ENCODE peak calls at places on chromosomes 3 and 15, in eight cellular contexts. H is lower lobe of right lung; L is brain microvascular endothelial cell; P is effector memory CD4-positive, alpha-beta T cell; J is colonic mucosa; M is transverse colon; G is AG04450; Y is CD4-positive, alpha-beta memory T cell. Z is an unnamed sample.

GRCh38 chr3:160395297-160395696 is 3.7 kb downstream of the IFT80 start:
- DNase-seq in Y (no peak), P (no peak), M (no peak), G (no peak), J (no peak), H (no peak), L (peak; percentile 16), Z (no peak)

GRCh38 chr3:113436794-113437193 is 4.5 kb downstream of the CFAP44 start:
- DNase-seq in H (no peak), P (no peak), M (no peak), L (peak; percentile 69), J (no peak), Y (no peak), G (peak; percentile 18), Z (no peak)

GRCh38 chr3:125165189-125165947 is 47.2 kb downstream of the SLC12A8 start:
- DNase-seq in M (no peak), H (peak; percentile 55), P (no peak), G (no peak), J (no peak), Y (no peak), L (peak; percentile 48), Z (no peak)

GRCh38 chr3:187641319-187641976 is 28.7 kb downstream of the SST start:
- DNase-seq in L (no peak), Y (no peak), P (no peak), H (no peak), J (no peak), M (no peak), G (no peak), Z (no peak)

GRCh38 chr3:100042577-100042981 is 71.7 kb downstream of the FILIP1L start:
- DNase-seq in Y (no peak), P (no peak), L (no peak), J (no peak), H (no peak), G (no peak), M (no peak), Z (no peak)

GRCh38 chr15:40439461-40440299 is 1.1 kb upstream of the BAHD1 start:
- DNase-seq in Y (peak; percentile 63), M (peak; percentile 68), J (peak; percentile 59), L (peak; percentile 29), G (no peak), P (no peak), H (peak; percentile 67), Z (no peak)

GRCh38 chr3:20608054-20608738 is 422.2 kb upstream of the SGO1 start:
- DNase-seq in Y (no peak), J (no peak), G (no peak), P (no peak), L (no peak), H (no peak), M (no peak), Z (no peak)

GRCh38 chr3:122824465-122825379 is 29.9 kb downstream of the SLC49A4 start:
- DNase-seq in Y (no peak), M (no peak), L (no peak), P (no peak), J (no peak), H (no peak), G (no peak), Z (no peak)

GRCh38 chr15:87710406-87710805 is 546.1 kb downstream of the NTRK3 start:
- DNase-seq in H (no peak), M (peak; percentile 8), L (no peak), P (no peak), J (no peak), G (peak; percentile 11), Y (no peak), Z (no peak)

GRCh38 chr15:74627766-74628165 is 12.1 kb downstream of the CLK3 start:
- DNase-seq in L (no peak), P (no peak), M (no peak), H (no peak), G (no peak), J (no peak), Y (no peak), Z (no peak)

DNA sequence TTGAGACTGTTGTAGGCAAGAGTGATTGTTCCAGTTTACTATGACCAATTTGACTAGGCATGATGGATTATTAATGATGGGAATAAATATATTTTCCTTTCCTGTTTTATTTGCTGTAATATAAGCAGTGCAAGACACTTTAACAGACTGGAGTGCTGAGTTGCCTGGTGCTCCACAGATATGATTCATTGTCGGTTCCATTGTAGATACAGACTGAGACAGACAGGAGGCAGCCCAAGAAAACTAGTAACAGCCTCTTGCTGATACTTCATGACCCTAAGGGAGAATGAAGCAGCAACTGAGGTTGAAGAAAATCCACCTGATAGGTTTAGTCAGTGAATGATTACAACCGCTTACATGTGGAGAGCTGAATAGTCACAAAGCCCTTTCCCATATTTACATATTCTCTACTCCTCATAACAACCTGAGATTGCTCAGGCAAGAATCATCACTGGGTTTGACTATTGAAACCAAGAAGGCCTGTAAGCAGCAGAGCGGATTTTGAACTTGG is 235.1 kb upstream of the TPRG1 start:
- DNase-seq in J (no peak), Y (no peak), H (no peak), G (no peak), P (no peak), M (no peak), L (peak; percentile 40), Z (no peak)
- H3K27ac ChIP-seq in J (no peak overlapping the region), Y (no peak overlapping the region), H (no peak overlapping the region), G (no peak overlapping the region), P (no peak overlapping the region), M (no peak overlapping the region), L (no peak overlapping the region), Z (no peak overlapping the region)

GRCh38 chr15:62896969-62897486 is 145.5 kb upstream of the TPM1 start:
- DNase-seq in J (peak; percentile 86), H (peak; percentile 78), L (peak; percentile 100), G (peak; percentile 98), Y (no peak), M (peak; percentile 83), P (no peak), Z (no peak)

GRCh38 chr15:62897634-62898033 is 144.9 kb upstream of the TPM1 start:
- DNase-seq in Y (no peak), J (no peak), H (no peak), G (no peak), P (no peak), M (no peak), L (no peak), Z (no peak)

GRCh38 chr15:62895139-62895866 is 147.2 kb upstream of the TPM1 start:
- DNase-seq in J (no peak), G (peak; percentile 61), P (no peak), H (no peak), M (no peak), Y (no peak), L (peak; percentile 94), Z (no peak)

GRCh38 chr15:62895905-62896316 is 146.6 kb upstream of the TPM1 start:
- DNase-seq in P (no peak), H (no peak), G (peak; percentile 72), M (no peak), L (peak; percentile 59), J (no peak), Y (no peak), Z (no peak)

GRCh38 chr15:62896380-62896866 is 146.1 kb upstream of the TPM1 start:
- DNase-seq in G (no peak), P (no peak), H (no peak), J (no peak), M (no peak), Y (no peak), L (peak; percentile 31), Z (no peak)
- H3K27ac ChIP-seq in G (peak overlapping the region; percentile 100), P (no peak overlapping the region), H (no peak overlapping the region), J (peak overlapping the region; percentile 63), M (peak overlapping the region; percentile 86), Y (no peak overlapping the region), L (peak overlapping the region; percentile 100), Z (no peak overlapping the region)

GRCh38 chr3:12438318-12438717 is 46.0 kb upstream of the TSEN2 start:
- DNase-seq in G (no peak), M (no peak), P (no peak), L (no peak), Y (no peak), H (no peak), J (no peak), Z (no peak)
- H3K27ac ChIP-seq in G (no peak overlapping the region), M (peak overlapping the region; percentile 75), P (no peak overlapping the region), L (no peak overlapping the region), Y (no peak overlapping the region), H (no peak overlapping the region), J (peak overlapping the region; percentile 26), Z (no peak overlapping the region)

DNA sequence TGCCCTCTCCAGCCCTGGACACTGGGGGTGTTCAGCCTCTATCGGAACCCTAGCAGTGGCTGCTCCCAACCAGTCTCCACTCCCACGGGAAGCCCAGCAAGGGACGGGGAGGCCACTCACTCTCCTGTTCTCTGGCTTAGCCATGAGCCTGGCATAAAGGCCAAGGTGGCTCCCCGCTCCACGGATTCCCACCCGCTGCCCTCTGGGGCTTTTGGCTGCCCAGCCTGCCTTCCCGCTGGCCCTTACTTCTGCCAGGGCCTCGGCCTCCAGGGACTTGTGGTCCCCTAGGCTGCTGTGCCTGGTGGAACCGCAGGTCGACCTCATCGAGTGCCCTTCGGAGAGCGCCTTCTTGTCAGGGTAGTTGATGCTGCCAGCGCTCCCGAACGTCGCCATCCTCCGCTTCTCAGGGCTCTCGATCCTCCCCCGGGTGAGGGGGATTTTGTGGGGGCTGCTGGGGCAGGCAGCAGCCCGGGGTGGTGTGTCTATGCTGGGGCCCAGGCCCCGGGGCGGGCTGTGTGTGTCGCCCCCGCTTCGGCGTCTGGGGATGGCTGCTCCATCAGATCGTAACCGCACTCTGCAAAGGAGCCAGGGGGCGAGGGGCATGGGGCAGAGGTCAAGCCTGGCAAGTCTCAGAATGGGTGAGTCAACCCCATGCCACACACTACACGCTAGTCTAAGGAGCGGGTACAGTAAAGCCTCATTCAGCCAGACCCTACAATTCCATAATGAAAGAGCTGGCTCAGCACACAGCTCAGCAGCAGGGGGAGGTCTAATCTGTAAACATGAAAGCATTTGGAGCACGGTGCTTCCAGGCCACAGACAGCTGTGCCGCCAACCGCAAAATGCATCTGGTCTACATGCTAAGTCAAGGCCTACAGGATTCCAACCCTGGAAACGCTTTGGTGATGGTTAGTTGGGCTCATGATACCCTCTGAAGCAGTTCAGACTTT is 27.3 kb upstream of the RAD18 start:
- DNase-seq in G (peak; percentile 82), H (no peak), Y (no peak), L (peak; percentile 45), P (no peak), J (no peak), M (no peak), Z (no peak)
- H3K27ac ChIP-seq in G (no peak overlapping the region), H (no peak overlapping the region), Y (no peak overlapping the region), L (no peak overlapping the region), P (no peak overlapping the region), J (no peak overlapping the region), M (no peak overlapping the region), Z (no peak overlapping the region)

GRCh38 chr3:145175626-145176025 is 985.4 kb downstream of the PLOD2 start:
- DNase-seq in H (no peak), L (no peak), Y (no peak), G (no peak), M (no peak), J (no peak), P (no peak), Z (no peak)

GRCh38 chr3:145170101-145170500 is 990.9 kb downstream of the PLOD2 start:
- DNase-seq in G (no peak), Y (no peak), L (no peak), H (no peak), M (no peak), J (no peak), P (no peak), Z (no peak)
- H3K27ac ChIP-seq in G (no peak overlapping the region), Y (no peak overlapping the region), L (no peak overlapping the region), H (no peak overlapping the region), M (no peak overlapping the region), J (no peak overlapping the region), P (no peak overlapping the region), Z (no peak overlapping the region)

DNA sequence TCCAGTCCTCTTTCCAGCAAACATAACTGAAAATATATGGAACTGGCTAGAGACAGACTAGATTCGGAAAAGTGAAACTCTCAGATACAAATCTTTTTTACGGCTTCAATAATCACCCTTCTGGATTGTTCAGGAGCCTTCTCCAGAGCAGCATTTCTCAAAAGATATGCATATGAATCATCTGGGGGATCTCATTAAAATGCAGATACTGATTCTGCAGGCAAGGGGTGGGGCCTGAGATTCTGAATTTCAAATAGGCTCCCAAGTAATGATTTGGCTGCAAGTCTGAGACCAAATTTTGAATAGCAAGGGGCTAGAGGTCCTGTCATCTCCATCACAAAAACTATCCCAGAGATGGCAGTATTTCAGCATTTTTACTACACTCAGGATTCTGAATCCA is 165.4 kb downstream of the CTNNB1 start:
- DNase-seq in G (no peak), H (no peak), L (no peak), M (no peak), J (no peak), Y (no peak), P (no peak), Z (no peak)
- H3K27ac ChIP-seq in G (no peak overlapping the region), H (no peak overlapping the region), L (no peak overlapping the region), M (no peak overlapping the region), J (no peak overlapping the region), Y (no peak overlapping the region), P (no peak overlapping the region), Z (no peak overlapping the region)